ENCODE peak calls at places on chromosomes 6 and 20, in seven cellular contexts. I is cardiac muscle cell, X is MM.1S, T is WERI-Rb-1, V is OCI-LY7, F is substantia nigra, Y is right lobe of liver. R is an unnamed sample.

GRCh38 chr6:107304421-107305025 is 154.8 kb downstream of the PDSS2 start:
- DNase-seq in I (no peak), X (no peak), T (no peak), V (no peak), F (no peak), Y (no peak), R (no peak)

GRCh38 chr6:88491266-88491665 is 325.1 kb upstream of the CNR1 start:
- DNase-seq in I (no peak), X (no peak), T (no peak), V (no peak), F (no peak), Y (no peak), R (no peak)

GRCh38 chr20:49276895-49277785 is 717 bp downstream of the ZNFX1 start:
- DNase-seq in I (no peak), X (no peak), T (no peak), V (peak; percentile 31), F (peak; percentile 45), Y (peak; percentile 60), R (no peak)

GRCh38 chr6:117761610-117762009 is 86.3 kb downstream of the NUS1 start:
- DNase-seq in I (no peak), X (no peak), T (no peak), V (no peak), F (no peak), Y (no peak), R (no peak)

GRCh38 chr6:30615958-30616810 is 859 bp downstream of the PPP1R10 start:
- DNase-seq in I (peak; percentile 24), X (peak; percentile 65), T (peak; percentile 82), V (peak; percentile 66), F (no peak), Y (no peak), R (no peak)

GRCh38 chr6:118896339-118897136 is 2.6 kb downstream of the ASF1A start:
- DNase-seq in I (peak; percentile 24), X (peak; percentile 69), T (no peak), V (peak; percentile 67), F (no peak), Y (no peak), R (no peak)

GRCh38 chr20:47336013-47336754 is 20.3 kb downstream of the ZMYND8 start:
- DNase-seq in I (no peak), X (no peak), T (no peak), V (peak; percentile 33), F (peak; percentile 80), Y (no peak), R (peak; percentile 73)

GRCh38 chr6:138483911-138484731 is 15.2 kb downstream of the NHSL1 start:
- DNase-seq in I (no peak), X (no peak), T (no peak), V (no peak), F (no peak), Y (no peak), R (no peak)

GRCh38 chr20:16279320-16279719 is 293.9 kb downstream of the KIF16B start:
- DNase-seq in I (no peak), X (no peak), T (peak; percentile 32), V (no peak), F (no peak), Y (no peak), R (no peak)

GRCh38 chr6:12137480-12137879 is 125.4 kb downstream of the HIVEP1 start:
- DNase-seq in I (no peak), X (no peak), T (no peak), V (no peak), F (peak; percentile 29), Y (peak; percentile 73), R (no peak)

GRCh38 chr6:150924808-150925654 is 59.5 kb downstream of the MTHFD1L start:
- DNase-seq in I (no peak), X (no peak), T (no peak), V (no peak), F (no peak), Y (no peak), R (no peak)

GRCh38 chr20:64052987-64053840 is 3.8 kb upstream of the SOX18 start:
- DNase-seq in I (no peak), X (no peak), T (no peak), V (no peak), F (no peak), Y (no peak), R (no peak)

GRCh38 chr6:44527961-44528644 is 140.6 kb downstream of the CDC5L start:
- DNase-seq in I (no peak), X (no peak), T (no peak), V (no peak), F (no peak), Y (no peak), R (no peak)

GRCh38 chr20:13261460-13262301 is 40.6 kb downstream of the ISM1 start:
- DNase-seq in I (peak; percentile 65), X (peak; percentile 54), T (peak; percentile 67), V (peak; percentile 13), F (no peak), Y (peak; percentile 79), R (no peak)

GRCh38 chr20:13468166-13468565 is 170.6 kb downstream of the TASP1 start:
- DNase-seq in I (no peak), X (no peak), T (no peak), V (no peak), F (no peak), Y (no peak), R (no peak)

DNA sequence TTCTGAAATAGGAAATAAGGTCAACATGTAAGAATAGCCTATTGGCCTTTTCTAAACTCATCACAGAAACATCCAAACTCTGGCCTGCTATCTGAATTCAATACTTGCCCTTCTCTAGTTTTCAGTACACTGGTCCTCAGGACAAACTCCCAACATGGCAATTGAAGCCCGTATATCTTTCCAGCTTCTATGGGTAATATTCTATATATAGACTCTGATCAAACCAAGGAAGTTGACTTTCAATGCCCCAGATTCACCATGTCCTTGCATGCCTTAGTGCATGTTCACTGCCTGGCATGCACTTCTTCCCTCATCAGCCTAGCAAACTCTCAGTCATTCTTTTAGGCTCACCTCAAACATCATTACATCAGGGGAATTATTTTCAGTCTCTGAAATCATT is 73.2 kb downstream of the RSPO3 start:
- DNase-seq in I (peak; percentile 8), X (no peak), T (no peak), V (no peak), F (no peak), Y (no peak), R (no peak)
- H3K27ac ChIP-seq in I (no peak overlapping the region), X (no peak overlapping the region), T (no peak overlapping the region), V (no peak overlapping the region), F (no peak overlapping the region), Y (no peak overlapping the region), R (no peak overlapping the region)

DNA sequence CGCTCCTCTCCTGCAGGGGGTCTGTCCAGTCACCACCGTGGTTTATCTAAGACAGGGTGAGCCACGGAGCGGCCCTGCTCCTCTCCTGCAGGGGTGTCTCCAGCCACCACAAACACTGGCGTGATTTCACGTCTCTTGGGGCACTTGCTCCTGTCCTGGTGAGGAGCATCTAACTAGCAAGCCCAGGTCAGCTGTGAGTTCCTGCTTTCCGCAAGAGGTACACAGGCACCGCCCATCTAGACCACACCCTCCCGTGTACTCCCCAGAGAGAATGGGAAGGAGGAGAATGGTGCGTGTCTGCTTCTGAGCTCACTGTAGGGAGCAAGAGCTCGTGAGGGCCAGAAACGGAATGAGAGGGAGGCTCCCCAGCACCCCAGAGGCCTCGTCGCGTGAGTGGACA is 40.7 kb downstream of the DACT2 start:
- DNase-seq in I (no peak), X (no peak), T (no peak), V (no peak), F (no peak), Y (no peak), R (no peak)
- H3K27ac ChIP-seq in I (no peak overlapping the region), X (no peak overlapping the region), T (no peak overlapping the region), V (no peak overlapping the region), F (no peak overlapping the region), Y (no peak overlapping the region), R (no peak overlapping the region)

DNA sequence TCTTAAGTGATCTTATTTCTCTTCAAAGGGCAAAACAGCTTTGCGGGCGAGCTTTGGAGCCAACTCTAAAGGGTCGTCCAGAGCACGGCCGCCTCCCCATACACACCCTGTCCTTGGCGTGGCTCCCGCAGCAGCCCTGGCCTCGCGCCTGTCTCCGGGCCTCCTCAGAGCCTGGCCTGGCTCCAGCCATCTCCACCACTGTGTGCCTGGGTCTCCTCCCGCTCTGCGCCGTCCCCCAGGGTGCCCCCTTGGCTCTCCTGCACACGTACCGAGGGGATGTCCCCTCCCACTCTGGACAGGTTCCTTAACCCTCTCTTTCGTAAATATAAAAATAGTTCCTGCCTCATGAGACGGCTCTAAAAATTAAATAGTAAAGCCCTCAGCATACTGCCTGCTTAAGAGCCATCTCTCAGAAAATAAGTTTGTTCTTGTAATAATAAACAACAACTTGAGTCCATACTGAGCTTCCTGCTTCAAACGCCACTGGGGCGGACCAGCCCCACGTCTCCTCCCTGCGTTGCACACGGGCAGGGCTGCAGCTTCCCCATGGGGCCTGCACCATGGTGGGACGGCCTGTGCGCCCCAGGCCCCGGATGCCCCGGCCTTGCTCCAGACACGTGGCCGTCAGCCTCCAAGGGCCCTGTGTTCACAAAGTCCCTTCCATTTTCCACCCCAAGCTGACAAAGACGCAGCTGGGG is 226.2 kb downstream of the TTLL2 start:
- DNase-seq in I (no peak), X (no peak), T (no peak), V (no peak), F (peak; percentile 71), Y (peak; percentile 84), R (peak; percentile 58)
- H3K27ac ChIP-seq in I (no peak overlapping the region), X (no peak overlapping the region), T (no peak overlapping the region), V (no peak overlapping the region), F (peak overlapping the region; percentile 53), Y (no peak overlapping the region), R (no peak overlapping the region)

GRCh38 chr6:83603560-83603959 is 91.2 kb downstream of the PRSS35 start:
- DNase-seq in I (no peak), X (no peak), T (no peak), V (no peak), F (no peak), Y (no peak), R (no peak)
- H3K27ac ChIP-seq in I (no peak overlapping the region), X (no peak overlapping the region), T (no peak overlapping the region), V (no peak overlapping the region), F (no peak overlapping the region), Y (no peak overlapping the region), R (no peak overlapping the region)

GRCh38 chr6:16752206-16752867 is 8.9 kb downstream of the ATXN1 start:
- DNase-seq in I (no peak), X (no peak), T (no peak), V (no peak), F (no peak), Y (no peak), R (no peak)

GRCh38 chr6:16750566-16750965 is 10.7 kb downstream of the ATXN1 start:
- DNase-seq in I (no peak), X (no peak), T (no peak), V (no peak), F (no peak), Y (no peak), R (no peak)

GRCh38 chr6:16754274-16754673 is 7.0 kb downstream of the ATXN1 start:
- DNase-seq in I (no peak), X (no peak), T (no peak), V (no peak), F (no peak), Y (no peak), R (no peak)

GRCh38 chr6:16749516-16750485 is 11.5 kb downstream of the ATXN1 start:
- DNase-seq in I (no peak), X (no peak), T (no peak), V (no peak), F (no peak), Y (no peak), R (no peak)

GRCh38 chr6:16751251-16751946 is 9.9 kb downstream of the ATXN1 start:
- DNase-seq in I (no peak), X (no peak), T (no peak), V (no peak), F (no peak), Y (no peak), R (no peak)
- H3K27ac ChIP-seq in I (no peak overlapping the region), X (no peak overlapping the region), T (no peak overlapping the region), V (no peak overlapping the region), F (no peak overlapping the region), Y (no peak overlapping the region), R (no peak overlapping the region)